ENCODE peak calls at places on chromosomes 12 and 14, in eight cellular contexts. G is neural progenitor cell, L is ovary, J is transverse colon, X is AG10803, O is uterus, S is fibroblast of pulmonary artery, E is BJ. U is an unnamed sample.

GRCh38 chr12:116236986-116237385 is 40.5 kb downstream of the MED13L start:
- DNase-seq in G (peak; percentile 29), L (no peak), J (no peak), X (no peak), O (no peak), S (no peak), E (no peak), U (no peak)

GRCh38 chr14:49992901-49993335 is 100.0 kb downstream of the ARF6 start:
- DNase-seq in G (no peak), L (no peak), J (no peak), X (peak; percentile 74), O (no peak), S (peak; percentile 58), E (no peak), U (peak; percentile 35)

GRCh38 chr12:105018001-105018400 is 31.9 kb downstream of the NOPCHAP1 start:
- DNase-seq in G (no peak), L (no peak), J (no peak), X (no peak), O (no peak), S (no peak), E (no peak), U (no peak)

GRCh38 chr12:51392556-51393237 is 1.5 kb upstream of the GALNT6 start:
- DNase-seq in G (peak; percentile 71), L (no peak), J (peak; percentile 39), X (peak; percentile 36), O (no peak), S (no peak), E (no peak), U (no peak)

GRCh38 chr14:85533821-85534271 is 3.9 kb downstream of the FLRT2 start:
- DNase-seq in G (no peak), L (peak; percentile 30), J (no peak), X (no peak), O (peak; percentile 18), S (peak; percentile 23), E (no peak), U (no peak)

GRCh38 chr12:16524378-16524777 is 81.6 kb downstream of the LMO3 start:
- DNase-seq in G (no peak), L (no peak), J (no peak), X (no peak), O (no peak), S (no peak), E (no peak), U (no peak)

GRCh38 chr14:37194698-37195097 is 3.0 kb upstream of the MIPOL1 start:
- DNase-seq in G (no peak), L (no peak), J (no peak), X (no peak), O (no peak), S (no peak), E (no peak), U (no peak)

GRCh38 chr12:18224745-18225144 is 36.6 kb upstream of the PIK3C2G start:
- DNase-seq in G (peak; percentile 62), L (no peak), J (no peak), X (peak; percentile 48), O (no peak), S (peak; percentile 71), E (no peak), U (peak; percentile 10)

GRCh38 chr12:15164997-15165659 is 56.1 kb downstream of the RERG start:
- DNase-seq in G (no peak), L (peak; percentile 68), J (no peak), X (no peak), O (peak; percentile 58), S (peak; percentile 23), E (no peak), U (peak; percentile 12)

GRCh38 chr12:68411371-68411770 is 79.2 kb upstream of the MDM1 start:
- DNase-seq in G (no peak), L (no peak), J (no peak), X (no peak), O (no peak), S (no peak), E (no peak), U (no peak)

GRCh38 chr12:49344486-49345047 is 2.1 kb upstream of the DNAJC22 start:
- DNase-seq in G (no peak), L (no peak), J (no peak), X (no peak), O (no peak), S (no peak), E (no peak), U (no peak)

GRCh38 chr12:32499048-32499447 is 99.7 kb downstream of the FGD4 start:
- DNase-seq in G (no peak), L (no peak), J (no peak), X (no peak), O (no peak), S (no peak), E (no peak), U (no peak)

GRCh38 chr12:61646639-61647038 is 613.6 kb upstream of the USP15 start:
- DNase-seq in G (peak; percentile 66), L (no peak), J (no peak), X (no peak), O (no peak), S (no peak), E (no peak), U (no peak)

DNA sequence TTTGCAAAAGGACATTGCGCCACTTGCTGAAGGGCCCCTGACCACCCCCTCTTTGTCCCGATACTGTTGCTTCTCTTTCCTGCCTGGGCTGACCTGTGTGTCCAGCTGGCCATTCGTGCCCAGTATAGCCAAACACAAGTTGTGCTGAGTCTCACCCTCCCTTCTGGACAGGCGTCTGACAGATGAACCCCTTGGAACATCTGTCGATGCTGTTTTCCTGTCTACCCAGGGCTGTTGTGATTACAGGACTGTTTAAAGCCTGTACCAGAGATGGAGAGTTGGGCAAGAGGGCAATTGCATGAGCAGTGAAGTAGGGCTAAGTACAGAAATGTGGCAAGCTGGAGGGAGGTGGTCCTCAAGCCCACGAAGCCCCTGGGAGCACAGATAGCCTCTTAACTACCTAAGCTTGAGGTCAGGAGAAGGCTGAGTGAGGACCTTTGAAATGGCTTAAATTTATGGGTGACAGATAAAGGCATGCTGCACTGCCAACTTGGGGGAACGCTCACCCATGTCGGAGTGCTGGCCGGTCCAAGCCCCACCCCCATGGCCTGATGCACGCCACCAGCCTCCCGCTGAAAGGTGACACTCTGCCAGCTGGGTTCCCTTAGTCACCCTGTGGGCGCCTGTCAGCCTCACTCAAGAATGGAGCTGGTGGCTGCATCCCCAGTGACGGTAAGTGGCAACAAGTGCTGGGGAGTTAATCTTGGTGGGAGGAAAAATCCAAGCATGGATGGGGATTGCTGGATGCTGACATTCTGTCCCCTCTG is 14.6 kb downstream of the ACACB start:
- DNase-seq in G (peak; percentile 15), L (no peak), J (peak; percentile 30), X (no peak), O (no peak), S (no peak), E (no peak), U (no peak)
- H3K4me3 ChIP-seq in G (no peak overlapping the region), L (no peak overlapping the region), J (no peak overlapping the region), X (no peak overlapping the region), O (no peak overlapping the region), S (no peak overlapping the region), E (no peak overlapping the region), U (no peak overlapping the region)

GRCh38 chr12:118359541-118359915 is 13.2 kb downstream of the TAOK3 start:
- DNase-seq in G (no peak), L (no peak), J (peak; percentile 38), X (no peak), O (no peak), S (no peak), E (no peak), U (no peak)
- H3K4me3 ChIP-seq in G (no peak overlapping the region), L (no peak overlapping the region), J (peak overlapping the region; percentile 14), X (no peak overlapping the region), O (no peak overlapping the region), S (no peak overlapping the region), E (no peak overlapping the region), U (no peak overlapping the region)

GRCh38 chr12:770474-770873 is 18.1 kb downstream of the WNK1 start:
- DNase-seq in G (no peak), L (no peak), J (no peak), X (peak; percentile 69), O (no peak), S (no peak), E (no peak), U (no peak)
- H3K4me3 ChIP-seq in G (no peak overlapping the region), L (no peak overlapping the region), J (no peak overlapping the region), X (no peak overlapping the region), O (no peak overlapping the region), S (no peak overlapping the region), E (no peak overlapping the region), U (no peak overlapping the region)

GRCh38 chr14:53964249-53964648 is 7.6 kb upstream of the BMP4 start:
- DNase-seq in G (no peak), L (no peak), J (no peak), X (no peak), O (no peak), S (no peak), E (no peak), U (no peak)

GRCh38 chr14:53963491-53964227 is 7.0 kb upstream of the BMP4 start:
- DNase-seq in G (peak; percentile 70), L (peak; percentile 48), J (peak; percentile 31), X (no peak), O (peak; percentile 52), S (peak; percentile 32), E (no peak), U (no peak)

GRCh38 chr14:53967606-53968005 is 11.0 kb upstream of the BMP4 start:
- DNase-seq in G (no peak), L (no peak), J (no peak), X (no peak), O (no peak), S (no peak), E (no peak), U (no peak)

GRCh38 chr14:53957739-53958138 is 1.1 kb upstream of the BMP4 start:
- DNase-seq in G (peak; percentile 6), L (no peak), J (no peak), X (no peak), O (no peak), S (no peak), E (no peak), U (no peak)

GRCh38 chr14:53962954-53963490 is 6.4 kb upstream of the BMP4 start:
- DNase-seq in G (no peak), L (no peak), J (no peak), X (no peak), O (no peak), S (no peak), E (no peak), U (no peak)
- H3K4me3 ChIP-seq in G (peak overlapping the region; percentile 35), L (peak overlapping the region; percentile 19), J (peak overlapping the region; percentile 17), X (no peak overlapping the region), O (peak overlapping the region; percentile 15), S (peak overlapping the region; percentile 13), E (peak overlapping the region; percentile 35), U (no peak overlapping the region)

GRCh38 chr12:132145334-132145733 is 1.1 kb downstream of the NOC4L start:
- DNase-seq in G (no peak), L (no peak), J (no peak), X (no peak), O (no peak), S (no peak), E (no peak), U (no peak)
- H3K4me3 ChIP-seq in G (peak overlapping the region; percentile 96), L (peak overlapping the region; percentile 99), J (peak overlapping the region; percentile 89), X (peak overlapping the region; percentile 82), O (no peak overlapping the region), S (peak overlapping the region; percentile 81), E (peak overlapping the region; percentile 97), U (peak overlapping the region; percentile 92)